ENCODE peak calls at places on chromosomes 12 and 14, in seven cellular contexts. L is left ventricle myocardium inferior; W is hepatocyte; Z is occipital lobe; P is activated CD8-positive, alpha-beta memory T cell treated with anti-CD3 and anti-CD28 coated beads for 4 hours; H is fibroblast of lung; U is heart left ventricle. D is an unnamed sample.

GRCh38 chr14:105842105-105842504 is 315.7 kb downstream of the TMEM121 start:
- DNase-seq in U (no peak), W (no peak), P (no peak), L (no peak), Z (no peak), H (no peak), D (no peak)

GRCh38 chr14:103879570-103880333 is 32.4 kb upstream of the PPP1R13B start:
- DNase-seq in U (peak; percentile 62), Z (no peak), P (no peak), W (peak; percentile 83), L (peak; percentile 61), H (peak; percentile 41), D (peak; percentile 57)

GRCh38 chr12:6958609-6959375 is 7.6 kb downstream of the PTPN6 start:
- DNase-seq in W (no peak), U (no peak), L (peak; percentile 29), Z (no peak), H (no peak), P (no peak), D (peak; percentile 34)

GRCh38 chr12:49295087-49296001 is at the start of gene PRPH:
- DNase-seq in Z (no peak), H (no peak), P (no peak), L (no peak), W (no peak), U (no peak), D (no peak)

GRCh38 chr12:47307680-47308399 is 228.1 kb upstream of the AMIGO2 start:
- DNase-seq in Z (no peak), U (no peak), H (peak; percentile 65), W (peak; percentile 64), L (no peak), P (peak; percentile 13), D (no peak)

GRCh38 chr14:79056879-79057278 is 886.7 kb downstream of the NRXN3 start:
- DNase-seq in H (peak; percentile 89), U (no peak), P (no peak), Z (no peak), W (no peak), L (no peak), D (no peak)

GRCh38 chr14:97412933-97413574 is 615.9 kb downstream of the VRK1 start:
- DNase-seq in Z (no peak), U (no peak), L (no peak), W (no peak), H (no peak), P (no peak), D (no peak)

GRCh38 chr12:113172185-113172584 is 13.1 kb downstream of the DDX54 start:
- DNase-seq in Z (no peak), L (no peak), U (no peak), H (no peak), P (no peak), W (no peak), D (no peak)

GRCh38 chr14:58697927-58698641 is 60.3 kb downstream of the DACT1 start:
- DNase-seq in H (no peak), P (no peak), L (no peak), U (no peak), Z (no peak), W (no peak), D (no peak)

GRCh38 chr12:128940090-128940888 is 87.0 kb downstream of the GLT1D1 start:
- DNase-seq in P (no peak), Z (no peak), W (no peak), U (no peak), L (no peak), H (no peak), D (no peak)

GRCh38 chr12:42426733-42427132 is 100.8 kb downstream of the PPHLN1 start:
- DNase-seq in Z (no peak), W (no peak), U (no peak), L (no peak), H (peak; percentile 83), P (no peak), D (no peak)

GRCh38 chr14:36173161-36173560 is 3.4 kb downstream of the PTCSC3 start:
- DNase-seq in H (peak; percentile 5), W (no peak), L (no peak), U (no peak), P (no peak), Z (no peak), D (no peak)

GRCh38 chr14:101781240-101782061 is 19.9 kb downstream of the PPP2R5C start:
- DNase-seq in L (no peak), U (no peak), H (peak; percentile 20), W (no peak), Z (no peak), P (no peak), D (no peak)

GRCh38 chr14:94088516-94088915 is 7.4 kb downstream of the IFI27L1 start:
- DNase-seq in P (no peak), U (no peak), L (no peak), Z (no peak), H (peak; percentile 74), W (no peak), D (no peak)

GRCh38 chr14:63051966-63052365 is 6.7 kb upstream of the KCNH5 start:
- DNase-seq in H (peak; percentile 14), L (no peak), Z (no peak), W (no peak), P (no peak), U (no peak), D (peak; percentile 26)

GRCh38 chr14:104149617-104150141 is 11.3 kb downstream of the KIF26A start:
- DNase-seq in L (no peak), U (no peak), W (peak; percentile 69), P (no peak), H (peak; percentile 8), Z (no peak), D (peak; percentile 70)

GRCh38 chr14:54709867-54710266 is 142.9 kb downstream of the SAMD4A start:
- DNase-seq in P (no peak), W (no peak), L (no peak), H (no peak), U (no peak), Z (no peak), D (no peak)

GRCh38 chr14:71647086-71647784 is 285.0 kb upstream of the RGS6 start:
- DNase-seq in H (no peak), U (no peak), P (no peak), W (peak; percentile 44), L (no peak), Z (no peak), D (no peak)

GRCh38 chr12:5017638-5018348 is 25.9 kb upstream of the KCNA5 start:
- DNase-seq in U (no peak), P (no peak), H (no peak), W (no peak), Z (no peak), L (no peak), D (no peak)

GRCh38 chr14:66623838-66624237 is 115.9 kb downstream of the GPHN start:
- DNase-seq in L (no peak), W (no peak), P (no peak), U (no peak), H (no peak), Z (no peak), D (no peak)

GRCh38 chr14:68408680-68409079 is 384.2 kb downstream of the ZFP36L1 start:
- DNase-seq in W (no peak), U (no peak), H (peak; percentile 22), L (no peak), Z (no peak), P (no peak), D (no peak)

GRCh38 chr14:87628129-87628528 is 364.9 kb downstream of the GALC start:
- DNase-seq in W (peak; percentile 86), L (no peak), Z (no peak), P (no peak), U (peak; percentile 48), H (peak; percentile 95), D (peak; percentile 55)

GRCh38 chr12:71967176-71967575 is 28.5 kb downstream of the TPH2 start:
- DNase-seq in U (no peak), H (peak; percentile 10), P (no peak), Z (no peak), L (no peak), W (no peak), D (no peak)

GRCh38 chr12:131425468-131425867 is 285.4 kb upstream of the SFSWAP start:
- DNase-seq in Z (no peak), H (no peak), P (no peak), U (no peak), L (no peak), W (no peak), D (no peak)

GRCh38 chr12:95548539-95549391 is 2.5 kb downstream of the USP44 start:
- DNase-seq in W (peak; percentile 71), H (peak; percentile 18), P (peak; percentile 33), U (peak; percentile 30), Z (peak; percentile 11), L (peak; percentile 64), D (peak; percentile 41)

GRCh38 chr12:74031045-74031444 is 506.6 kb upstream of the ATXN7L3B start:
- DNase-seq in W (no peak), Z (no peak), P (no peak), L (no peak), U (no peak), H (no peak), D (no peak)

GRCh38 chr12:6852651-6853354 is 853 bp downstream of the USP5 start:
- DNase-seq in Z (peak; percentile 50), P (no peak), U (no peak), L (no peak), W (peak; percentile 80), H (peak; percentile 85), D (peak; percentile 56)

GRCh38 chr12:26047401-26048226 is 77.2 kb downstream of the BHLHE41 start:
- DNase-seq in Z (no peak), U (peak; percentile 27), H (peak; percentile 32), P (no peak), W (no peak), L (no peak), D (no peak)

GRCh38 chr14:100616854-100617714 is 29.9 kb upstream of the BEGAIN start:
- DNase-seq in W (no peak), Z (no peak), U (no peak), H (no peak), P (no peak), L (no peak), D (no peak)

GRCh38 chr14:90498198-90498597 is 101.4 kb downstream of the CALM1 start:
- DNase-seq in L (no peak), W (no peak), U (no peak), H (no peak), Z (no peak), P (no peak), D (no peak)

GRCh38 chr12:75658826-75659823 is 147.7 kb upstream of the KRR1 start:
- DNase-seq in U (no peak), W (no peak), L (no peak), Z (peak; percentile 20), H (peak; percentile 92), P (no peak), D (no peak)

GRCh38 chr14:104530651-104531050 is 48.9 kb upstream of the C14orf180 start:
- DNase-seq in Z (no peak), U (no peak), H (no peak), W (no peak), P (no peak), L (no peak), D (peak; percentile 3)

GRCh38 chr14:72588521-72588920 is 305.4 kb downstream of the DPF3 start:
- DNase-seq in P (no peak), Z (no peak), W (no peak), L (no peak), H (no peak), U (no peak), D (no peak)

GRCh38 chr14:105006831-105007592 is 13.9 kb downstream of the CDCA4 start:
- DNase-seq in L (no peak), H (no peak), W (no peak), U (no peak), P (no peak), Z (no peak), D (no peak)